ENCODE peak calls at places on chromosomes 5 and 9, in eight cellular contexts. M is stomach; Y is heart right ventricle; C is thoracic aorta; R is H9; X is CD4-positive, CD25-positive, alpha-beta regulatory T cell; N is GM23248; H is SK-N-SH. W is an unnamed sample.

GRCh38 chr5:82346376-82347212 is 68.4 kb upstream of the RPS23 start:
- DNase-seq in C (no peak), H (no peak), M (no peak), N (no peak), Y (peak; percentile 21), X (no peak), R (no peak), W (peak; percentile 67)

GRCh38 chr5:54491326-54491725 is 26.2 kb upstream of the SNX18 start:
- DNase-seq in H (no peak), N (peak; percentile 66), X (no peak), C (no peak), R (no peak), M (no peak), Y (no peak), W (no peak)

GRCh38 chr9:99445377-99445891 is 223.4 kb downstream of the SEC61B start:
- DNase-seq in N (peak; percentile 98), H (no peak), M (no peak), C (peak; percentile 18), R (no peak), Y (peak; percentile 55), X (no peak), W (no peak)

GRCh38 chr9:99868845-99869244 is 37.6 kb upstream of the STX17 start:
- DNase-seq in N (peak; percentile 31), M (no peak), H (no peak), R (no peak), C (no peak), X (peak; percentile 44), Y (no peak), W (no peak)

GRCh38 chr9:93077811-93078210 is 18.2 kb upstream of the CARD19 start:
- DNase-seq in H (no peak), M (no peak), Y (no peak), N (no peak), C (no peak), R (no peak), X (no peak), W (peak; percentile 70)

GRCh38 chr9:34334337-34334824 is 5.0 kb downstream of the NUDT2 start:
- DNase-seq in R (no peak), M (no peak), X (no peak), H (no peak), Y (no peak), N (no peak), C (no peak), W (no peak)

GRCh38 chr5:134989291-134989830 is 21.7 kb downstream of the CATSPER3 start:
- DNase-seq in H (no peak), R (no peak), M (no peak), X (no peak), C (no peak), Y (no peak), N (peak; percentile 4), W (no peak)

GRCh38 chr5:82104872-82105271 is 133.0 kb downstream of the ATG10 start:
- DNase-seq in N (no peak), C (no peak), R (no peak), Y (no peak), X (no peak), M (no peak), H (no peak), W (no peak)

GRCh38 chr9:129494113-129494789 is 126.7 kb downstream of the C9orf50 start:
- DNase-seq in M (peak; percentile 76), Y (no peak), N (no peak), C (no peak), H (no peak), R (no peak), X (no peak), W (no peak)

GRCh38 chr9:89892920-89893319 is 288.1 kb downstream of the GADD45G start:
- DNase-seq in R (peak; percentile 12), X (no peak), N (no peak), Y (no peak), H (no peak), C (no peak), M (no peak), W (no peak)

GRCh38 chr9:123329329-123329955 is 26.6 kb upstream of the CRB2 start:
- DNase-seq in C (no peak), X (no peak), R (no peak), H (no peak), Y (no peak), M (peak; percentile 57), N (peak; percentile 53), W (no peak)

GRCh38 chr5:113219695-113220094 is 215.1 kb downstream of the TSSK1B start:
- DNase-seq in C (no peak), X (no peak), H (no peak), R (no peak), Y (no peak), M (no peak), N (no peak), W (no peak)

GRCh38 chr5:113218200-113218599 is 216.6 kb downstream of the TSSK1B start:
- DNase-seq in R (no peak), C (no peak), H (no peak), X (no peak), M (no peak), N (no peak), Y (peak; percentile 53), W (no peak)

GRCh38 chr5:113216545-113216944 is 218.2 kb downstream of the TSSK1B start:
- DNase-seq in M (no peak), N (no peak), C (no peak), Y (no peak), X (no peak), R (no peak), H (no peak), W (no peak)

GRCh38 chr5:113218906-113219517 is 215.8 kb downstream of the TSSK1B start:
- DNase-seq in N (no peak), C (no peak), R (no peak), X (no peak), M (no peak), Y (no peak), H (no peak), W (no peak)

DNA sequence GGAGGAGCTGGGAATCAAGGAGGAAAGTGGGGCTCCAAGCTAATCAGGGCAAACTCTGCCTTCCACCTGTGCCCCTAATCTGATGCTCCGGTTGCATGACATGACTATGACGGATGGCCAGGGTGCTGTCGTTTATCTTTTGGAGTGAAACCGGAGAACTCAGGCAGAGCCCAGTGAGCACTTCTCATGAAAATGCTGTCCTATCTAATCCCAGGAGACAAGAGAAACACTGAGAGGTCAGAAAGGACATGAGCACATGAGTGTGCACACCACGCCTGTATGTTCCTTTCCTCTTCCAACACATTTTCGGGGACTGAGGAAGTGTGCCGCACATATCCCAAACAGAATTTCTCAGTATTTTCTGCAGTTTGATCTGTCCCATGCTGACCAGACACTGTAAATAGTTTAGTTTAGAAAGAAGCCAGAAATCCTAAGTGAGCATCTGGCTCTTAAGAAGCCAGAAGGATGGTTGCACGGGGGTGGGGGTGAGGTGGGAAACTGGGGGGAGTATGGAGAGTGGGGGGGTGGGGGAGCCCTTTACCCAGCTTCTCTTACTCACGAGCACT is 217.1 kb downstream of the TSSK1B start:
- DNase-seq in X (no peak), M (no peak), R (no peak), H (no peak), Y (no peak), C (no peak), N (no peak), W (no peak)
- H3K4me1 ChIP-seq in X (no peaks in the 10 kb centered on the region), M (no peaks in the 10 kb centered on the region), R (peaks cover 28% of the 10 kb centered on the region), H (no peaks in the 10 kb centered on the region), Y (peaks cover 75% of the 10 kb centered on the region), C (no peaks in the 10 kb centered on the region), N (peaks cover 15% of the 10 kb centered on the region), W (peaks cover 8% of the 10 kb centered on the region)

GRCh38 chr5:156585999-156586398 is 259.0 kb downstream of the SGCD start:
- DNase-seq in X (no peak), H (no peak), C (no peak), R (no peak), N (no peak), M (no peak), Y (no peak), W (no peak)

GRCh38 chr5:156581725-156582124 is 254.8 kb downstream of the SGCD start:
- DNase-seq in C (no peak), H (no peak), N (no peak), X (no peak), M (no peak), R (no peak), Y (no peak), W (no peak)

GRCh38 chr5:156587012-156587411 is 260.0 kb downstream of the SGCD start:
- DNase-seq in Y (no peak), X (no peak), C (no peak), H (no peak), M (no peak), N (no peak), R (no peak), W (no peak)

GRCh38 chr5:156582193-156582598 is 255.2 kb downstream of the SGCD start:
- DNase-seq in M (no peak), H (no peak), X (no peak), Y (no peak), N (no peak), R (no peak), C (no peak), W (no peak)

GRCh38 chr5:156584856-156585255 is 257.9 kb downstream of the SGCD start:
- DNase-seq in C (no peak), H (no peak), Y (no peak), M (no peak), R (no peak), X (no peak), N (peak; percentile 22), W (no peak)
- H3K4me1 ChIP-seq in C (peaks cover 5% of the 10 kb centered on the region), H (no peaks in the 10 kb centered on the region), Y (peaks cover 46% of the 10 kb centered on the region), M (no peaks in the 10 kb centered on the region), R (no peaks in the 10 kb centered on the region), X (no peaks in the 10 kb centered on the region), N (peaks cover 11% of the 10 kb centered on the region), W (no peaks in the 10 kb centered on the region)

GRCh38 chr9:111926421-111926875 is 29.8 kb downstream of the UGCG start:
- DNase-seq in M (no peak), C (no peak), Y (peak; percentile 28), H (no peak), N (no peak), R (no peak), X (peak; percentile 90), W (peak; percentile 77)
- H3K4me1 ChIP-seq in M (peaks cover 26% of the 10 kb centered on the region), C (peaks cover 22% of the 10 kb centered on the region), Y (peaks cover 29% of the 10 kb centered on the region), H (peaks cover 40% of the 10 kb centered on the region), N (peaks cover 44% of the 10 kb centered on the region), R (no peaks in the 10 kb centered on the region), X (peaks cover 33% of the 10 kb centered on the region), W (peaks cover 3% of the 10 kb centered on the region)

GRCh38 chr9:5626727-5627634 is 1.9 kb upstream of the RIC1 start:
- DNase-seq in M (no peak), C (no peak), R (no peak), H (peak; percentile 7), N (peak; percentile 87), Y (peak; percentile 14), X (peak; percentile 86), W (no peak)

GRCh38 chr9:5630038-5630507 is 1.2 kb downstream of the RIC1 start:
- DNase-seq in N (peak; percentile 69), Y (no peak), C (no peak), H (peak; percentile 42), R (no peak), M (no peak), X (peak; percentile 46), W (no peak)

GRCh38 chr9:5628530-5629311 is at the start of gene RIC1:
- DNase-seq in Y (peak; percentile 92), C (peak; percentile 55), N (peak; percentile 98), H (peak; percentile 98), R (peak; percentile 95), X (peak; percentile 96), M (peak; percentile 91), W (peak; percentile 97)

GRCh38 chr9:5629312-5630037 is 568 bp downstream of the RIC1 start:
- DNase-seq in X (peak; percentile 62), R (peak; percentile 39), C (no peak), M (peak; percentile 55), N (peak; percentile 73), Y (peak; percentile 60), H (peak; percentile 69), W (peak; percentile 87)

DNA sequence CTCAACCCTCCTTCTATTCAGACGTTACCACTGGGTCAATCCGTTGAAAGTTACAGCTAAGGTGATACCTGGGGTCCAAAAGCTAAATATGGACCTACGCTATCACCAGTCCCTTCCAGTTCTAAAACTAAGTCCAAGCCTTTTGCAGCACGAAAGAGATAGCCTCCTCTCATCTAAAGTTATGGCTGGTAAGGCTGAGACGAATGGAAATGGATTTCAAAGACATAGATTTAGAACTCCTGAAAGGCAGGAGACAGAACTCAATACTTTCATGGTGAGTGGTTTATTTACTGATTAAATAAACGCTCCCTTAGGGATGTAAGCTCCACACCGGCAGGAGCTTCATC is 751 bp upstream of the RIC1 start:
- DNase-seq in C (no peak), Y (no peak), X (no peak), M (no peak), R (no peak), H (peak; percentile 29), N (no peak), W (no peak)
- H3K4me1 ChIP-seq in C (peaks cover 29% of the 10 kb centered on the region), Y (peaks cover 48% of the 10 kb centered on the region), X (peaks cover 73% of the 10 kb centered on the region), M (peaks cover 41% of the 10 kb centered on the region), R (no peaks in the 10 kb centered on the region), H (peaks cover 15% of the 10 kb centered on the region), N (peaks cover 38% of the 10 kb centered on the region), W (peaks cover 12% of the 10 kb centered on the region)